ENCODE peak calls at places on chromosome 15, in seven cellular contexts. I is central memory CD4-positive, alpha-beta T cell; T is stimulated activated naive B cell treated with anti-CD40 and anti-IgM and Interleukin-4, amounts not matched to agents 10 μg/mL and 1 μg/mL and 100 μg/mL, for 72 hours; M is stimulated activated CD8-positive, alpha-beta memory T cell treated with anti-CD3 and anti-CD28 coated beads, Interleukin-7, amount 100 ng/mL, for 1 hour; H is astrocyte of the hippocampus; S is stimulated activated CD4-positive, alpha-beta T cell treated with anti-CD3 and anti-CD28 coated beads, Interleukin-15, amount 100 ng/mL, for 1 hour; G is GM20000. A is an unnamed sample.

GRCh38 chr15:66298803-66299251 is 5.5 kb downstream of the DIS3L start:
- DNase-seq in M (no peak), G (no peak), T (no peak), S (no peak), H (peak), I (no peak), A (no peak)

GRCh38 chr15:42721016-42721415 is 15.9 kb downstream of the CDAN1 start:
- DNase-seq in G (no peak), T (no peak), S (no peak), H (no peak), M (no peak), I (no peak), A (no peak)

GRCh38 chr15:85748729-85749128 is 46.0 kb downstream of the KLHL25 start:
- DNase-seq in G (no peak), I (no peak), M (no peak), H (no peak), T (no peak), S (no peak), A (peak)

GRCh38 chr15:31360843-31361763 is 34.5 kb downstream of the KLF13 start:
- DNase-seq in T (peak), M (peak), I (peak), S (no peak), H (no peak), G (peak), A (no peak)

GRCh38 chr15:67042490-67043181 is 22.8 kb upstream of the SMAD3 start:
- DNase-seq in H (no peak), M (no peak), S (no peak), T (no peak), I (no peak), G (no peak), A (no peak)

GRCh38 chr15:62306851-62307504 is 141.9 kb upstream of the C2CD4B start:
- DNase-seq in T (no peak), G (peak), H (peak), I (no peak), M (no peak), S (no peak), A (peak)

GRCh38 chr15:40118473-40118872 is 9.8 kb upstream of the BMF start:
- DNase-seq in M (no peak), H (peak), G (no peak), S (no peak), T (no peak), I (no peak), A (no peak)

GRCh38 chr15:37134699-37135131 is 34.4 kb upstream of the MEIS2 start:
- DNase-seq in T (no peak), S (no peak), M (no peak), G (no peak), H (peak), I (no peak), A (no peak)

GRCh38 chr15:74631408-74631807 is 15.8 kb downstream of the CLK3 start:
- DNase-seq in H (no peak), I (no peak), S (no peak), M (no peak), G (no peak), T (no peak), A (no peak)

GRCh38 chr15:62802612-62803011 is 239.9 kb upstream of the TPM1 start:
- DNase-seq in H (no peak), M (no peak), I (no peak), T (no peak), G (no peak), S (no peak), A (no peak)